ENCODE peak calls at places on chromosomes 4 and X, in seven cellular contexts. G is adrenal gland, R is A549, K is suprapubic skin, C is choroid plexus epithelial cell, B is ovary, A is AG09319. H is an unnamed sample.

GRCh38 chr4:7486101-7486500 is 51.4 kb upstream of the PSAPL1 start:
- DNase-seq in G (no peak), R (no peak), A (no peak), C (no peak), K (no peak), B (no peak), H (no peak)

GRCh38 chr4:102390438-102390837 is 45.2 kb upstream of the SLC39A8 start:
- DNase-seq in K (no peak), C (peak; percentile 47), G (no peak), B (no peak), R (no peak), A (no peak), H (peak; percentile 9)

GRCh38 chr4:156536661-156537060 is 434.9 kb downstream of the PDGFC start:
- DNase-seq in A (no peak), R (no peak), C (peak; percentile 32), K (no peak), B (no peak), G (no peak), H (no peak)

GRCh38 chrX:150409964-150410363 is 46.8 kb downstream of the MAMLD1 start:
- DNase-seq in R (no peak), B (no peak), C (no peak), G (no peak), A (no peak), K (no peak), H (no peak)

GRCh38 chr4:48997962-48998361 is 11.9 kb downstream of the CWH43 start:
- DNase-seq in C (no peak), A (no peak), R (no peak), B (no peak), K (no peak), G (no peak), H (no peak)

GRCh38 chrX:39244146-39244545 is 442.9 kb downstream of the MID1IP1 start:
- DNase-seq in C (no peak), A (no peak), G (no peak), K (no peak), R (no peak), B (no peak), H (no peak)

GRCh38 chrX:130055899-130056298 is 54.4 kb downstream of the ELF4 start:
- DNase-seq in G (no peak), R (no peak), K (no peak), B (no peak), C (no peak), A (no peak), H (no peak)

GRCh38 chr4:174427562-174428140 is 94.6 kb downstream of the HPGD start:
- DNase-seq in K (no peak), C (peak; percentile 71), A (no peak), G (no peak), R (no peak), B (no peak), H (no peak)

GRCh38 chrX:140815868-140816267 is 106.3 kb downstream of the LINC00632 start:
- DNase-seq in B (no peak), R (no peak), K (no peak), G (no peak), C (peak; percentile 36), A (peak; percentile 1), H (no peak)

GRCh38 chr4:98661356-98662054 is 3.1 kb upstream of the TSPAN5 start:
- DNase-seq in R (no peak), A (no peak), G (no peak), B (no peak), C (no peak), K (no peak), H (no peak)

GRCh38 chr4:96352051-96352517 is 512.2 kb downstream of the PDHA2 start:
- DNase-seq in A (no peak), B (no peak), C (peak; percentile 64), R (no peak), K (no peak), G (no peak), H (peak; percentile 8)

GRCh38 chr4:1601852-1602525 is 82.1 kb downstream of the FAM53A start:
- DNase-seq in B (no peak), K (peak; percentile 42), A (no peak), G (no peak), R (no peak), C (no peak), H (no peak)

GRCh38 chr4:151409470-151410313 is 716 bp downstream of the FHIP1A start:
- DNase-seq in A (no peak), B (peak; percentile 39), K (peak; percentile 72), G (peak; percentile 21), C (peak; percentile 39), R (no peak), H (peak; percentile 11)

GRCh38 chr4:133921280-133922195 is 280.1 kb downstream of the PABPC4L start:
- DNase-seq in K (no peak), R (no peak), G (no peak), C (peak; percentile 68), B (no peak), A (no peak), H (no peak)

GRCh38 chr4:26525751-26526150 is 35.5 kb upstream of the CCKAR start:
- DNase-seq in K (no peak), B (no peak), C (no peak), R (no peak), A (no peak), G (no peak), H (no peak)

DNA sequence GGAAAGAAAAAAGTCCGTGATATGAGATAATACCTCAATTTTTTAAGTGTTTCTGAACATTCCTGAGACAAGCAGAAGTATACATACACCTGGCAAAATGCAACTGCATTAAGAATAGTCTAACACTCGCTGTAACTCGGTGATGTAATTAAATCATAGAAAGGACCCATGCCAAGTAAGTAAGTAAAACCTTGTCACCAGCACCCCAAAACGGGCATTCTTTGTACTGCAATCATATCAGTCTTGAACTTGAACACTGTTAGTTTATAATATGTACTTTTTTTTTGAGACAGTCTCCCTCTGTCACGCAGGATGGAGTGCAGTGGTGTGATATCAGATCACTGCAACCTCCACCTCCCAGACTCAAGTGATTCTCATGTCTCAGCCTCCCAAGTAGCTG is 47.4 kb downstream of the SMIM14 start:
- DNase-seq in A (no peak), B (no peak), C (peak; percentile 27), K (no peak), G (no peak), R (peak; percentile 27), H (no peak)
- TF ChIP-seq CTCF in A (no peak), B (no peak), C (no peak), K (no peak), G (peak; percentile 13), R (peak; percentile 39), H (no peak)

DNA sequence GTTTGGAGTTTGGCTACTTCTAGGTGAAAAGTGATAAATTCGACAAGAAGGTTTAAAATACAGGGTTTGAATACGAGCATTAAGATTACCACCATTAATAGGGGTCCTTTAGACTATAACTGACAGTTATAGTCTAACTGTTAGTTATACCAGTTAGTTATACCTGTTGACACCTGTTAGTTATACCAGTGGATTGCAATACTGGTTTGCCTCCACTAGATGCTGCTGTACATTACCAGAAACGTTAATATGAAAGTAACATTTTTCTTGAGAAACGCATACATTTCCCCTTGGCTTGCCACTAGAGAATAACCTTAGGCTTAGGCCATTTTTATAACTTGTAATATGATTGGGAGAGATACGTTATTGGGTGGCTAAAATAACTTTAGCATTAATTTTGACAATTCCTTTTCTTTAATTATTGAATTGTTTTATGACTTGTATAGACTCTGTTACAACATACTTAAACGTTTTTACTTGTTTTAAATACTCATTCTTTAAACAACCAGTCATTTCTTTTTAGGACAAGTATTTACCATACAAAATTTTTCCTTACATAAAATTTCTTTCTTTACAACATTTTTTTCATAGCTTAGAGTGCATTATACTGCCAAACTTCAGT is 911.2 kb downstream of the FSTL5 start:
- DNase-seq in C (peak; percentile 53), B (no peak), G (no peak), R (peak; percentile 11), K (no peak), A (no peak), H (peak; percentile 18)
- TF ChIP-seq CTCF in C (peak; percentile 72), B (no peak), G (peak; percentile 28), R (peak; percentile 62), K (peak; percentile 34), A (peak; percentile 40), H (peak; percentile 71)

GRCh38 chr4:11908205-11908604 is 479.5 kb upstream of the HS3ST1 start:
- DNase-seq in B (no peak), C (no peak), K (no peak), G (no peak), A (no peak), R (no peak), H (no peak)

GRCh38 chr4:11908712-11909111 is 480.0 kb upstream of the HS3ST1 start:
- DNase-seq in G (no peak), R (no peak), C (no peak), B (no peak), K (no peak), A (no peak), H (no peak)

GRCh38 chr4:11900277-11900676 is 471.6 kb upstream of the HS3ST1 start:
- DNase-seq in B (no peak), R (no peak), G (no peak), C (no peak), A (no peak), K (no peak), H (no peak)

GRCh38 chr4:11904117-11904535 is 475.4 kb upstream of the HS3ST1 start:
- DNase-seq in C (no peak), B (peak; percentile 37), G (peak; percentile 94), R (no peak), K (no peak), A (no peak), H (no peak)

GRCh38 chr4:11904991-11905760 is 476.5 kb upstream of the HS3ST1 start:
- DNase-seq in G (no peak), R (no peak), C (no peak), B (no peak), K (no peak), A (no peak), H (no peak)
- TF ChIP-seq CTCF in G (no peak), R (no peak), C (no peak), B (no peak), K (no peak), A (no peak), H (no peak)

GRCh38 chrX:12080265-12080664 is 58.0 kb upstream of the FRMPD4 start:
- DNase-seq in B (no peak), K (no peak), G (no peak), R (peak; percentile 6), C (peak; percentile 59), A (peak; percentile 2), H (peak; percentile 1)

GRCh38 chrX:12076046-12076445 is 62.2 kb upstream of the FRMPD4 start:
- DNase-seq in C (peak; percentile 3), B (no peak), R (no peak), A (no peak), G (no peak), K (no peak), H (no peak)
- TF ChIP-seq CTCF in C (peak; percentile 16), B (no peak), R (no peak), A (no peak), G (no peak), K (no peak), H (no peak)

DNA sequence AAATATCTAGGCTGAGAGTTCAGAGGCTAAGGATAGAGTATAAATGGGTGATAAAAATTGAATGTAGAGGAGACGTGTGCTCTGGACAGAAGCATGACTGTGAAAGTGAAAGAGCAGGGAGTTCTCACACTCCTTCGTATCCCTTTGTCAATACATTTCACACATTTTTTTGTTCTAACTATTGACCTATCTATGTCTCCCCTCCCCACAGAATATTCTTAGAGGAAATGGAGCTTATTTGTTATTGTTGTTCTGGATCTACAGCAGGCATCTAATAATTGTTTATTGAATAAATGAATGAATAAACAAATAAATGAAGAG is 57.6 kb downstream of the ENPEP start:
- DNase-seq in A (no peak), K (no peak), R (no peak), B (no peak), G (no peak), C (peak; percentile 75), H (no peak)
- TF ChIP-seq CTCF in A (no peak), K (no peak), R (no peak), B (no peak), G (no peak), C (no peak), H (no peak)

GRCh38 chr4:132818091-132818490 is 331.0 kb upstream of the PCDH10 start:
- DNase-seq in G (no peak), B (no peak), C (no peak), K (no peak), A (no peak), R (no peak), H (no peak)
- TF ChIP-seq CTCF in G (no peak), B (no peak), C (no peak), K (no peak), A (no peak), R (no peak), H (no peak)